ENCODE peak calls at places on chromosome 16, in eight cellular contexts. C is HepG2, U is Panc1, D is HCT116, K is upper lobe of left lung, B is GM12878, J is K562, A is GM23338. R is an unnamed sample.

GRCh38 chr16:24013054-24013636 is 177.4 kb downstream of the PRKCB start:
- ATAC-seq in C (no peak), U (no peak), D (no peak), K (no peak), B (no peak), J (no peak), A (no peak), R (no peak)

GRCh38 chr16:117381-118365 is 20.8 kb downstream of the NPRL3 start:
- ATAC-seq in C (peak), U (peak), D (peak), K (peak), B (peak), J (peak), A (peak), R (peak)

GRCh38 chr16:27491894-27492587 is 57.7 kb downstream of the GTF3C1 start:
- ATAC-seq in C (no peak), U (no peak), D (no peak), K (no peak), B (no peak), J (no peak), A (no peak), R (peak)

GRCh38 chr16:66326995-66327513 is 39.4 kb upstream of the CDH5 start:
- ATAC-seq in C (peak), U (no peak), D (no peak), K (peak), B (no peak), J (peak), A (no peak), R (no peak)

GRCh38 chr16:2142942-2143868 is 5.2 kb upstream of the RAB26 start:
- ATAC-seq in C (no peak), U (no peak), D (no peak), K (no peak), B (no peak), J (peak), A (no peak), R (no peak)

GRCh38 chr16:309476-309875 is 26.5 kb downstream of the PDIA2 start:
- ATAC-seq in C (no peak), U (no peak), D (no peak), K (no peak), B (peak), J (peak), A (peak), R (no peak)

GRCh38 chr16:68000024-68000423 is 740 bp upstream of the DPEP2 start:
- ATAC-seq in C (peak), U (no peak), D (no peak), K (peak), B (peak), J (peak), A (no peak), R (no peak)

GRCh38 chr16:89122322-89122831 is 28.7 kb downstream of the ACSF3 start:
- ATAC-seq in C (no peak), U (no peak), D (peak), K (peak), B (peak), J (no peak), A (peak), R (no peak)

GRCh38 chr16:54030451-54030850 is 256.1 kb downstream of the IRX3 start:
- ATAC-seq in C (no peak), U (no peak), D (no peak), K (no peak), B (no peak), J (no peak), A (no peak), R (no peak)

GRCh38 chr16:80938928-80939260 is 67.8 kb downstream of the CMC2 start:
- ATAC-seq in C (no peak), U (no peak), D (no peak), K (no peak), B (no peak), J (no peak), A (no peak), R (no peak)

GRCh38 chr16:31352344-31353115 is 2.4 kb upstream of the ITGAX start:
- ATAC-seq in C (no peak), U (no peak), D (no peak), K (peak), B (peak), J (no peak), A (no peak), R (no peak)

GRCh38 chr16:31876955-31877828 is 3.6 kb downstream of the ZNF267 start:
- ATAC-seq in C (peak), U (peak), D (no peak), K (peak), B (peak), J (no peak), A (no peak), R (no peak)

GRCh38 chr16:27273670-27274522 is 5.3 kb upstream of the NSMCE1 start:
- ATAC-seq in C (peak), U (no peak), D (peak), K (no peak), B (peak), J (no peak), A (no peak), R (no peak)

GRCh38 chr16:75096730-75097129 is 19.9 kb downstream of the LDHD start:
- ATAC-seq in C (peak), U (no peak), D (peak), K (no peak), B (no peak), J (peak), A (peak), R (no peak)

GRCh38 chr16:88941051-88941932 is 35.7 kb downstream of the CBFA2T3 start:
- ATAC-seq in C (no peak), U (peak), D (peak), K (no peak), B (peak), J (no peak), A (no peak), R (peak)

GRCh38 chr16:64391009-64391663 is 730.7 kb downstream of the CDH11 start:
- ATAC-seq in C (peak), U (peak), D (no peak), K (no peak), B (no peak), J (no peak), A (no peak), R (no peak)

GRCh38 chr16:16113076-16113475 is 110.2 kb downstream of the ABCC6 start:
- ATAC-seq in C (no peak), U (no peak), D (no peak), K (no peak), B (no peak), J (no peak), A (no peak), R (no peak)

GRCh38 chr16:16158741-16159374 is 64.4 kb downstream of the ABCC6 start:
- ATAC-seq in C (no peak), U (no peak), D (no peak), K (no peak), B (no peak), J (no peak), A (no peak), R (no peak)

GRCh38 chr16:66248096-66248495 is 118.4 kb upstream of the CDH5 start:
- ATAC-seq in C (no peak), U (no peak), D (no peak), K (peak), B (no peak), J (no peak), A (no peak), R (peak)

GRCh38 chr16:51981725-51982124 is 565.2 kb downstream of the TOX3 start:
- ATAC-seq in C (no peak), U (no peak), D (no peak), K (no peak), B (no peak), J (no peak), A (no peak), R (no peak)

GRCh38 chr16:3592559-3592958 is 15.4 kb upstream of the NLRC3 start:
- ATAC-seq in C (no peak), U (no peak), D (no peak), K (no peak), B (no peak), J (no peak), A (no peak), R (no peak)

GRCh38 chr16:11526921-11527320 is 59.8 kb downstream of the LITAF start:
- ATAC-seq in C (no peak), U (no peak), D (no peak), K (no peak), B (peak), J (no peak), A (peak), R (no peak)

GRCh38 chr16:4330277-4330882 is 14.5 kb downstream of the GLIS2 start:
- ATAC-seq in C (peak), U (peak), D (peak), K (peak), B (peak), J (peak), A (peak), R (peak)

GRCh38 chr16:51399908-51400670 is 249.0 kb upstream of the SALL1 start:
- ATAC-seq in C (no peak), U (no peak), D (no peak), K (no peak), B (no peak), J (no peak), A (no peak), R (no peak)

GRCh38 chr16:30997887-30998711 is 12.3 kb downstream of the STX1B start:
- ATAC-seq in C (peak), U (peak), D (peak), K (peak), B (no peak), J (no peak), A (peak), R (no peak)

GRCh38 chr16:87382023-87382785 is 1.4 kb downstream of the FBXO31 start:
- ATAC-seq in C (peak), U (no peak), D (no peak), K (no peak), B (no peak), J (no peak), A (no peak), R (no peak)

GRCh38 chr16:55989569-55989907 is 114.4 kb upstream of the CES5A start:
- ATAC-seq in C (no peak), U (no peak), D (no peak), K (no peak), B (no peak), J (no peak), A (no peak), R (no peak)

GRCh38 chr16:66382966-66383299 is 16.4 kb downstream of the CDH5 start:
- ATAC-seq in C (no peak), U (peak), D (peak), K (no peak), B (no peak), J (peak), A (peak), R (no peak)

GRCh38 chr16:81606039-81606438 is 161.4 kb downstream of the CMIP start:
- ATAC-seq in C (no peak), U (no peak), D (no peak), K (no peak), B (no peak), J (no peak), A (no peak), R (no peak)

GRCh38 chr16:1545044-1545736 is 11.7 kb downstream of the TMEM204 start:
- ATAC-seq in C (peak), U (no peak), D (no peak), K (no peak), B (no peak), J (no peak), A (no peak), R (peak)

GRCh38 chr16:20729141-20729540 is 12.5 kb downstream of the THUMPD1 start:
- ATAC-seq in C (no peak), U (no peak), D (no peak), K (no peak), B (no peak), J (no peak), A (no peak), R (no peak)

GRCh38 chr16:30985401-30986128 is 558 bp downstream of the HSD3B7 start:
- ATAC-seq in C (peak), U (peak), D (peak), K (peak), B (peak), J (peak), A (peak), R (peak)

GRCh38 chr16:58331024-58331707 is 36.3 kb upstream of the PRSS54 start:
- ATAC-seq in C (peak), U (no peak), D (peak), K (no peak), B (peak), J (peak), A (peak), R (no peak)

DNA sequence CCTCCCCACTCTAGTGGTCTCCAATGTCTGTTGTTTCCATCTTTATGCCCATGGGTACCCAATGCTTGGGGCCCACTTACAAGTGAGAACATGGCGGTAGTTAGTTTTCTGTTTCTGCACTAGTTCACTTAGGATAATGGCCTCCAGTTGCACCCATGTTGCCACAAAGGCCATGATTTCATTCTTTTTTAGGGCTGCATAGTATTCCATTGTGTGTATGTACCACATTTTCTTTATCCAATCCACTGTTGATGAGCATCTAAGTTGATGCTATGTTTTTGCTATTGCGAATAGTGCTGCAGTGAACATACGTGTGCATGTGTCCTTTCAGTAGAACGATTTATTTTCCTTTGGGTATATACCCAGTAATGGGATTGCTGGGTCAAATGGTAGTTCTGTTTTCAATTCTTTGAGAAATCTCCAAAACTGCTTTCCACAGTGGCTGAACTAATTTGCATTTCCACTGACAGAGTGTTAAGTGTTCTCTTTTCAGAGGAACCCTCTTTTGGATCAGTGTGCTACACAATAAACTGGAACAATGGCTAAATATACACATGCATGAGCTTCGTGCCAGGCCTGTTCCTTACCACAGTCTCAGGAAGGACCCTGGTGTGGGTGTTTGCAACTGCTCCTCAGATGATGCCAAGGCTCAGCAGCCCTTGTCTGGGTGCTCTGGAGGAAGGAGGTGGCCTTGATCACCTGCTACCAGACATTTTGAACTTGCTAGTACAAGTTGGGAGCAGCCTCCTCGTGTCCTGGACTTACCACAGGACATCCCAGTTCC is 34.4 kb downstream of the KNOP1 start:
- ATAC-seq in C (no peak), U (no peak), D (no peak), K (no peak), B (no peak), J (no peak), A (no peak), R (no peak)
- TF ChIP-seq POLR2AphosphoS5 in C (no peak), U (no peak), D (no peak), K (no peak), B (no peak), J (no peak), A (no peak), R (no peak)

GRCh38 chr16:84821728-84822676 is 2.2 kb downstream of the CRISPLD2 start:
- ATAC-seq in C (no peak), U (no peak), D (no peak), K (peak), B (no peak), J (no peak), A (no peak), R (no peak)
- TF ChIP-seq POLR2AphosphoS5 in C (no peak), U (no peak), D (no peak), K (peak), B (no peak), J (no peak), A (no peak), R (peak)

DNA sequence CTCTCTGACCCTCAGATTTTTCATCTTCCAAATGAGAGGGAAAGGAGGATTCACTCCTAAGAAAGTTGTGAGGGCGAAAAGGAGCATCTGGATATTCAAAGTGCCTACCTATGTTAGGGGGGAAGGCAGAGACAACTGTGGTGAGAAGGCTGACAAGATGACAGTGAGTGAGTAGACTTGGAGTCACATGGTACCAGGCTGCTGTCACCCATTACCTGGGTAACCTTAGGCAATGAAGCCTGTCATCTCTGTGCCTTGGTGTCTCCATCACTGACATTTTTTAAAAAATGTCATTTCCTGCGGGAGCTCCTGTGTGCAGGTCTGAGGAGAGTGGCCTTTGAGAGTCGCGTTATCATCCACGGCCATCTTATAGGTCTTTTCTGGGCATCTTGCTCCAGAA is 124.0 kb downstream of the MAF start:
- ATAC-seq in C (no peak), U (no peak), D (no peak), K (no peak), B (no peak), J (no peak), A (no peak), R (no peak)
- TF ChIP-seq POLR2AphosphoS5 in C (no peak), U (no peak), D (no peak), K (no peak), B (no peak), J (no peak), A (no peak), R (no peak)

GRCh38 chr16:48576927-48577326 is 33.1 kb downstream of the N4BP1 start:
- ATAC-seq in C (peak), U (no peak), D (no peak), K (peak), B (peak), J (no peak), A (no peak), R (no peak)
- TF ChIP-seq POLR2AphosphoS5 in C (no peak), U (no peak), D (no peak), K (no peak), B (no peak), J (no peak), A (no peak), R (no peak)

DNA sequence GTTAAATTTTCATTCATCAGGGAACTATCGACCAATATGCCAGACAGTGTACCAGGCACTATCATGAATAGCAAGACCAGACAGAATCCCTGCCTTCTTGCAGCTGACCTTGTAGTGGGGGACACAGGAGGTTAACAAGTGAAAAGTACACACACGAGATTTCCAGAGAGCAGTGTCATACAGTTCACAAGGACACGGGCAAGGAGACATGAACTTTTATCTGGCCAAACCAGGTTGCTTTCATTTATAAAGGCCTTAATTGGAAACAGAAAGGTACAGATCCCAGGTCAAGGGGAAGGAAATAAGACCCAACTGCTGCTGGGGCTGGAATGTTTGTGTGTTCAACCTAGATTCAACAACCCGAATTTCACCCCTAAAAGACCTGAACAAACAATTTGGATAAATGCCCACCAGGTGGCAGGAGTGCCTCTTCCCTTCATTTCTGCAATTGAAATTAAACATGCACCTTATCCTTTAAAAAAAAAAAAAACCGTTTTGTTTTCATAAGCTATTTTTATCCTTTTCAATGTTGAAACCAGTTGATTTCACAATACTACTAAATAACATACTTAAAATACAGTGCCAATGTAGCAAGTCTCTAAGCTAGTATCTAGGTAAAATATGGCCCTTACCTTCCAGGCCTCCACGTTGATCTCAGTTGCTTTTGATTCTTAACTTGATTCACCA is 65.9 kb downstream of the EMP2 start:
- ATAC-seq in C (peak), U (no peak), D (peak), K (peak), B (peak), J (peak), A (peak), R (peak)
- TF ChIP-seq POLR2AphosphoS5 in C (no peak), U (no peak), D (no peak), K (no peak), B (no peak), J (no peak), A (no peak), R (peak)

DNA sequence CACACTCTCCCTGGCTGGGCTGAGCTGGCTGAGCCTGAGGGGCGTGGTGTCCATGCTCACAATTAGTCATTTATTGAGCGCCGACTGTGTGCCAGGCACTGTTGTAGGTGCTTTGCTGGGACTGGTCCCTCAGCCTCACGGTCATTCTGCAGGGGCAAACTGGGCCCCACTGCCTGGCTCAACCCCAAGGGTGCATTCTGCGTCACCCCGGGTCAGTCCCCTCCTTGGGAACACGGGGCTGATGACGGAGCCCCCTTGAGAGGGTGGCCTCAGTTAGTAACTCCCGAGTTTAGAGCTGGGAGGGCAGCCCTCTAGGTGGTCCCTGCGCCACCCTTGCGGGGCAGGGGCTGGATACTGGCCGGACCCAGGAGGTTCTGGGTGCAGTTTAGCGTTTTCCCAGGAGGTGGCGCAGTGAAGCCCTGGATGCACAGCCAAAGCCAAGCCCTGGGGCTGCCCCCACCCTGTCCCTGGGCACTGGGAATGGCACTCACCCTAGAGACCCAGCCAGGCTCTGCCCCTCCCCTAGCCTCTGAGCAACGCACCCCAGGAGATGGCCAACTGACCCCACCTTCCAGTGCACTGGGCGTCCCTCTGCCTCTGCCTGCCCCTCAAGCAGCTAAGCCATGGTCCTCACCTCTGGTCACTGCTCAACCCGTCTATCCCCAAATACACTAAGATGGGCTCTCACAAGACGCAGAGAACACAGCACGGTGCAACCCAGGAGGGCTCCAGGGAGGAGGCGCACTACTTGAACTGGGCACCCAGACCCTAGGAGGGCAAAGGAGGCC is 243.2 kb upstream of the GSE1 start:
- ATAC-seq in C (peak), U (peak), D (peak), K (peak), B (peak), J (peak), A (peak), R (peak)
- TF ChIP-seq POLR2AphosphoS5 in C (no peak), U (no peak), D (no peak), K (no peak), B (no peak), J (no peak), A (no peak), R (no peak)

GRCh38 chr16:7521834-7522233 is 189.2 kb downstream of the RBFOX1 start:
- ATAC-seq in C (no peak), U (no peak), D (no peak), K (no peak), B (no peak), J (no peak), A (no peak), R (no peak)

GRCh38 chr16:7512503-7512902 is 179.9 kb downstream of the RBFOX1 start:
- ATAC-seq in C (no peak), U (no peak), D (no peak), K (no peak), B (no peak), J (no peak), A (no peak), R (no peak)

GRCh38 chr16:7513429-7513828 is 180.8 kb downstream of the RBFOX1 start:
- ATAC-seq in C (peak), U (no peak), D (no peak), K (no peak), B (no peak), J (peak), A (no peak), R (no peak)

GRCh38 chr16:7515543-7515942 is 182.9 kb downstream of the RBFOX1 start:
- ATAC-seq in C (no peak), U (no peak), D (no peak), K (no peak), B (no peak), J (no peak), A (no peak), R (no peak)

GRCh38 chr16:7518158-7518557 is 185.5 kb downstream of the RBFOX1 start:
- ATAC-seq in C (no peak), U (no peak), D (no peak), K (no peak), B (no peak), J (no peak), A (no peak), R (no peak)
- TF ChIP-seq POLR2AphosphoS5 in C (no peak), U (no peak), D (no peak), K (no peak), B (no peak), J (no peak), A (no peak), R (no peak)